ENCODE peak calls at places on chromosomes 13 and 19, in six cellular contexts. W is fibroblast of lung, X is HCT116, B is T-helper 17 cell, Y is cardiac fibroblast, P is AG09319. V is an unnamed sample.

GRCh38 chr19:37692956-37693660 is 26.5 kb downstream of the ZNF607 start:
- DNase-seq in W (no peak), X (no peak), B (no peak), P (no peak), Y (no peak), V (no peak)

GRCh38 chr13:107743100-107743499 is 472.2 kb downstream of the LIG4 start:
- DNase-seq in B (no peak), W (no peak), Y (no peak), P (no peak), X (no peak), V (no peak)

GRCh38 chr13:79361299-79361698 is 44.8 kb downstream of the RBM26 start:
- DNase-seq in X (no peak), Y (no peak), W (no peak), P (no peak), B (no peak), V (no peak)

GRCh38 chr13:95445116-95445515 is 107.4 kb upstream of the CLDN10 start:
- DNase-seq in Y (no peak), B (no peak), W (no peak), P (no peak), X (no peak), V (no peak)

GRCh38 chr19:30450101-30450500 is 77.9 kb downstream of the ZNF536 start:
- DNase-seq in W (peak; percentile 27), B (no peak), Y (no peak), P (peak; percentile 10), X (no peak), V (peak; percentile 51)

GRCh38 chr19:55212447-55212846 is 3.1 kb upstream of the PTPRH start:
- DNase-seq in P (no peak), W (no peak), B (no peak), X (peak; percentile 72), Y (peak; percentile 24), V (no peak)

GRCh38 chr13:109345433-109345941 is 440.9 kb downstream of the IRS2 start:
- DNase-seq in P (no peak), Y (peak; percentile 61), X (no peak), W (peak; percentile 19), B (no peak), V (no peak)

GRCh38 chr19:38869836-38870607 is 8.1 kb downstream of the RINL start:
- DNase-seq in B (peak; percentile 93), P (no peak), Y (peak; percentile 50), X (no peak), W (peak; percentile 44), V (peak; percentile 85)

GRCh38 chr13:46571941-46572340 is 19.0 kb downstream of the LRCH1 start:
- DNase-seq in P (no peak), W (no peak), B (no peak), Y (no peak), X (no peak), V (no peak)

GRCh38 chr13:113816925-113817859 is 46.7 kb downstream of the GAS6 start:
- DNase-seq in P (no peak), W (peak; percentile 81), B (peak; percentile 83), X (peak; percentile 79), Y (peak; percentile 88), V (peak; percentile 83)

V was measured in heart left ventricle.